ENCODE peak calls at places on chromosomes 13 and 19, in five cellular contexts. K is K562, P is SK-N-SH, B is H1, C is HepG2. W is an unnamed sample.

GRCh38 chr19:18967358-18968146 is 26.5 kb upstream of the HOMER3 start:
- DNase-seq in K (no peak), P (no peak), B (no peak), C (no peak), W (peak)

GRCh38 chr13:25602206-25602605 is 230.4 kb downstream of the ATP8A2 start:
- DNase-seq in K (no peak), P (no peak), B (peak), C (no peak), W (no peak)

GRCh38 chr19:10694706-10695105 is 6.5 kb upstream of the QTRT1 start:
- DNase-seq in K (no peak), P (no peak), B (no peak), C (no peak), W (no peak)

GRCh38 chr19:56721714-56722113 is 50.2 kb upstream of the ZNF835 start:
- DNase-seq in K (no peak), P (no peak), B (no peak), C (no peak), W (peak)

GRCh38 chr13:61954092-61954491 is 538.4 kb upstream of the PCDH20 start:
- DNase-seq in K (no peak), P (peak), B (no peak), C (peak), W (peak)

GRCh38 chr19:33473644-33474305 is 47.8 kb downstream of the PEPD start:
- DNase-seq in K (no peak), P (no peak), B (no peak), C (no peak), W (no peak)

GRCh38 chr13:66553391-66553790 is 676.7 kb downstream of the PCDH9 start:
- DNase-seq in K (no peak), P (no peak), B (no peak), C (no peak), W (no peak)

GRCh38 chr19:45492627-45493470 is 4.0 kb downstream of the RTN2 start:
- DNase-seq in K (peak), P (peak), B (no peak), C (peak), W (peak)

GRCh38 chr13:28636677-28637317 is 22.1 kb upstream of the POMP start:
- DNase-seq in K (peak), P (peak), B (peak), C (peak), W (no peak)

GRCh38 chr13:25574437-25575426 is 203.0 kb downstream of the ATP8A2 start:
- DNase-seq in K (peak), P (peak), B (peak), C (peak), W (peak)

GRCh38 chr13:31413531-31413930 is 213.8 kb downstream of the B3GLCT start:
- DNase-seq in K (no peak), P (no peak), B (no peak), C (no peak), W (no peak)

GRCh38 chr19:30116984-30117555 is 175.0 kb downstream of the URI1 start:
- DNase-seq in K (no peak), P (no peak), B (no peak), C (no peak), W (no peak)

GRCh38 chr19:1245468-1245867 is 2.9 kb upstream of the MIDN start:
- DNase-seq in K (no peak), P (no peak), B (no peak), C (no peak), W (no peak)

GRCh38 chr19:29978139-29978538 is 36.1 kb downstream of the URI1 start:
- DNase-seq in K (no peak), P (no peak), B (no peak), C (no peak), W (no peak)

GRCh38 chr19:33329060-33329459 is 26.7 kb upstream of the CEBPA start:
- DNase-seq in K (no peak), P (no peak), B (no peak), C (no peak), W (no peak)

GRCh38 chr13:20990910-20991525 is 70.4 kb downstream of the LATS2 start:
- DNase-seq in K (no peak), P (no peak), B (no peak), C (no peak), W (no peak)

GRCh38 chr19:38062959-38063786 is 156.2 kb downstream of the SIPA1L3 start:
- DNase-seq in K (peak), P (peak), B (no peak), C (no peak), W (no peak)

GRCh38 chr19:38516802-38517201 is 83.3 kb downstream of the RYR1 start:
- DNase-seq in K (no peak), P (no peak), B (no peak), C (no peak), W (no peak)

GRCh38 chr19:10800488-10800887 is 35.5 kb downstream of the TMED1 start:
- DNase-seq in K (no peak), P (no peak), B (no peak), C (no peak), W (no peak)

GRCh38 chr19:43362179-43362578 is 8.7 kb downstream of the CD177 start:
- DNase-seq in K (no peak), P (no peak), B (no peak), C (no peak), W (no peak)

GRCh38 chr19:39335168-39335567 is 675 bp downstream of the GMFG start:
- DNase-seq in K (peak), P (peak), B (no peak), C (no peak), W (no peak)

GRCh38 chr13:30898721-30899188 is 7.3 kb upstream of the MEDAG start:
- DNase-seq in K (no peak), P (no peak), B (no peak), C (peak), W (no peak)

GRCh38 chr13:104571161-104571889 is 1505.1 kb upstream of the SLC10A2 start:
- DNase-seq in K (no peak), P (peak), B (peak), C (peak), W (peak)

GRCh38 chr13:114079601-114080536 is 52.6 kb downstream of the RASA3 start:
- DNase-seq in K (no peak), P (no peak), B (no peak), C (no peak), W (no peak)

GRCh38 chr13:91323349-91323748 is 24.1 kb upstream of the MIR17HG start:
- DNase-seq in K (no peak), P (no peak), B (no peak), C (no peak), W (no peak)

GRCh38 chr19:16441661-16442071 is 30.1 kb downstream of the EPS15L1 start:
- DNase-seq in K (peak), P (peak), B (no peak), C (no peak), W (peak)

GRCh38 chr19:42076375-42076944 is 494 bp downstream of the ZNF574 start:
- DNase-seq in K (no peak), P (no peak), B (no peak), C (no peak), W (no peak)

GRCh38 chr19:15464394-15465385 is at the start of gene RASAL3:
- DNase-seq in K (no peak), P (no peak), B (no peak), C (no peak), W (no peak)

GRCh38 chr19:52991484-52991883 is 22.2 kb upstream of the ERVV-1 start:
- DNase-seq in K (no peak), P (no peak), B (no peak), C (no peak), W (peak)

GRCh38 chr13:33828431-33829129 is 10.6 kb downstream of the RFC3 start:
- DNase-seq in K (no peak), P (no peak), B (no peak), C (no peak), W (no peak)

GRCh38 chr19:31470229-31470939 is 121.1 kb upstream of the TSHZ3 start:
- DNase-seq in K (no peak), P (no peak), B (no peak), C (no peak), W (no peak)

GRCh38 chr13:91722267-91722884 is 324.0 kb downstream of the GPC5 start:
- DNase-seq in K (peak), P (peak), B (no peak), C (no peak), W (peak)

GRCh38 chr13:65468628-65469027 is 1761.5 kb downstream of the PCDH9 start:
- DNase-seq in K (no peak), P (no peak), B (no peak), C (no peak), W (no peak)
- TF ChIP-seq JUND in K (no peak), P (no peak), B (no peak), C (no peak), W (no peak)

GRCh38 chr13:24036115-24036514 is 124.4 kb upstream of the SPATA13 start:
- DNase-seq in K (no peak), P (peak), B (no peak), C (no peak), W (no peak)

GRCh38 chr13:24040835-24041234 is 119.7 kb upstream of the SPATA13 start:
- DNase-seq in K (no peak), P (no peak), B (no peak), C (no peak), W (no peak)

GRCh38 chr13:24038846-24039330 is 121.6 kb upstream of the SPATA13 start:
- DNase-seq in K (no peak), P (no peak), B (no peak), C (peak), W (peak)

GRCh38 chr13:24039621-24040475 is 120.7 kb upstream of the SPATA13 start:
- DNase-seq in K (no peak), P (no peak), B (no peak), C (no peak), W (no peak)

GRCh38 chr13:24038405-24038804 is 122.1 kb upstream of the SPATA13 start:
- DNase-seq in K (no peak), P (no peak), B (no peak), C (no peak), W (no peak)
- TF ChIP-seq JUND in K (no peak), P (no peak), B (no peak), C (no peak), W (no peak)

DNA sequence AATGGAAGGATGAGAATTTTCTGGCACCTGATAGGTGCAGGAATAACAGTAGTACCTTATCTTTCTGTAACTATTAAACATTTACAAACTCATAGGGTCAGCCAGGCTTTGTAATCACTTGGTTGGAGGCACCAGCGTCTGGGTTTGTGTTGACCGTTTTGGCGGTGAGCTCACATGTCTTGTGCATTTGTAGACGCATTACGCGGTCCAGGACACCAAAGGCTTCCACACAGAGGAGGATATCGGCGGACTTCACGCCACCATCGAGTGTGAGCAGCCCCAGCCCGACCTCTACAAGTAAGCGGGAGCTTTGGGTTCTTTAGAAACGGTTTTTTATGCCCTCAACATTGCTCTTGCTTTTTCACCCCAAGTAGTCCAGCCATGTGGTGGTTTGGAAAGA is 129.3 kb downstream of the ATP11A start:
- DNase-seq in K (no peak), P (no peak), B (no peak), C (no peak), W (no peak)
- TF ChIP-seq JUND in K (no peak), P (no peak), B (no peak), C (no peak), W (no peak)

GRCh38 chr13:60090579-60090978 is 73.1 kb downstream of the DIAPH3 start:
- DNase-seq in K (no peak), P (no peak), B (no peak), C (no peak), W (no peak)
- TF ChIP-seq JUND in K (no peak), P (no peak), B (no peak), C (no peak), W (no peak)

DNA sequence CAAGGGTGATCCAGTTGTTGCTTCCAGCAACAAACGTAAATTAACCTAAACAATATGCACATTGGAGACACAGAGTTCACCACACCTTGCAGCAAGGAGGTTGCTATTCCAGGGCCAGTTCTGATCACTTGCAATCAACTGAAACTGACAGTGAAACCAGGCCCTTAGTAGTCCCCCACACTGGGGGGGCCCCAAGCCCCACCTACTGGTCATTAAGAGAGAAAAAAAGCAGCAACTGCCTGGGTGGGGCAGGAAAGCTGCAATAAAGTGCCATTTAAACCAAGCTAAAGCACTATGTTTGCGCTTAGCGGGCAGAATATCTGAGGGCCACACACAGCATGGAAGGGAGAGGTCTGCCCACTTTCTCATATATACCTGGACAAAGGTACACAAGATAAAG is 51.5 kb downstream of the ATP7B start:
- DNase-seq in K (peak), P (no peak), B (no peak), C (no peak), W (no peak)
- TF ChIP-seq JUND in K (no peak), P (no peak), B (no peak), C (no peak), W (no peak)

DNA sequence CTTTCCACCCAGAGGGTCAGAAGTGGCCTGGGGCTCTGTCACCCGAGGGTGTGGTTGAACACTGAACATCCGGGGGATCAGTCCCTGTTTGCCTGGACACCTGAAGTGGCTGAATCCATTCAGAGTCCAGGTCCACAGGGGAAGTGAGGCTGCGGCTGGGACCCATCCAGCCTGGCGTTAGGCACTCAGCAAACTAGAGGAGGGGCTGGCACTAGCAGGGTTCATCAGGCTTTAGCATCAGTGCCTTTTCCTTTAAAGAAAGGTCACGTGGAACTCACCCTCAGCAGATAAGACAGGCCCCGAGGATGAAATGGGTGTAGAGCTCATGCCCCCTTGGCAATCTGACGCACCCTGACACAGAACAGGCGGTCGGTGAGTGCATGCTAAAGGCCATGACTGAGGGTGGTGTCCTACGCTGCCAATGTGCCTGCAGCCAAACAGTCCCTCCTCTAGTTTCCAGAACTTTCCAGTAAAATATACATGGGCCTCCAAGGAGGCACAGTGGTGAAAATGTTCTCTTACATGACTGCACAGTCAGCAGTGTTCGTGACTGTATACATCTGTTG is 72.4 kb upstream of the ARHGEF7 start:
- DNase-seq in K (no peak), P (no peak), B (no peak), C (no peak), W (no peak)
- TF ChIP-seq JUND in K (no peak), P (no peak), B (no peak), C (no peak), W (no peak)

GRCh38 chr13:98300956-98301641 is 124.0 kb upstream of the RNF113B start:
- DNase-seq in K (no peak), P (no peak), B (no peak), C (peak), W (peak)
- TF ChIP-seq JUND in K (no peak), P (no peak), B (no peak), C (no peak), W (no peak)

W was measured in T47D.